ENCODE peak calls at places on chromosomes 5 and 9, in seven cellular contexts. W, M, I, X, B, G and J are unnamed samples.

GRCh38 chr5:95841914-95842812 is 19.6 kb upstream of the GLRX start:
- DNase-seq in X (peak; percentile 95), M (peak; percentile 36), B (no peak), W (no peak), I (peak; percentile 69), G (no peak), J (peak; percentile 86)

GRCh38 chr5:62780888-62781287 is 202.3 kb downstream of the LRRC70 start:
- DNase-seq in G (no peak), M (no peak), I (no peak), X (no peak), B (no peak), W (no peak), J (no peak)

GRCh38 chr9:133762488-133763271 is 24.5 kb upstream of the SARDH start:
- DNase-seq in X (no peak), I (no peak), W (no peak), B (no peak), G (no peak), M (no peak), J (no peak)

GRCh38 chr9:132814937-132815336 is 63.1 kb downstream of the AK8 start:
- DNase-seq in M (no peak), B (no peak), I (no peak), G (no peak), X (no peak), W (no peak), J (no peak)

GRCh38 chr5:168747987-168748777 is 169.0 kb upstream of the PANK3 start:
- DNase-seq in W (peak; percentile 16), B (peak; percentile 54), I (peak; percentile 13), G (peak; percentile 59), X (peak; percentile 58), M (peak; percentile 39), J (no peak)

GRCh38 chr5:109324941-109325340 is 84.8 kb downstream of the PJA2 start:
- DNase-seq in W (no peak), B (no peak), G (no peak), I (no peak), M (no peak), X (no peak), J (no peak)

GRCh38 chr5:161960314-161960713 is 107.3 kb upstream of the GABRG2 start:
- DNase-seq in M (no peak), X (no peak), I (no peak), B (no peak), G (no peak), W (no peak), J (no peak)

GRCh38 chr9:132141364-132141947 is 20.4 kb upstream of the NTNG2 start:
- DNase-seq in I (peak; percentile 50), W (peak; percentile 20), M (peak; percentile 29), B (no peak), G (no peak), X (no peak), J (no peak)

GRCh38 chr5:137254695-137255094 is 244.4 kb downstream of the SPOCK1 start:
- DNase-seq in W (no peak), M (no peak), X (no peak), G (no peak), B (no peak), I (no peak), J (no peak)

GRCh38 chr9:38066167-38066906 is 2.7 kb downstream of the SHB start:
- DNase-seq in G (no peak), X (peak; percentile 46), B (no peak), M (no peak), I (peak; percentile 18), W (peak; percentile 42), J (no peak)

GRCh38 chr9:21037278-21037677 is 5.8 kb upstream of the HACD4 start:
- DNase-seq in W (no peak), G (no peak), I (no peak), X (no peak), B (no peak), M (no peak), J (no peak)

GRCh38 chr9:71929791-71930440 is 18.5 kb downstream of the C9orf85 start:
- DNase-seq in M (no peak), G (no peak), I (peak; percentile 64), X (no peak), W (no peak), B (no peak), J (no peak)

GRCh38 chr5:2577637-2578036 is 173.8 kb downstream of the IRX2 start:
- DNase-seq in M (no peak), I (no peak), B (no peak), G (no peak), W (no peak), X (no peak), J (no peak)

GRCh38 chr9:5625916-5626315 is 3.0 kb upstream of the RIC1 start:
- DNase-seq in X (no peak), I (no peak), G (no peak), B (no peak), W (no peak), M (no peak), J (no peak)

GRCh38 chr5:116859666-116860320 is 285.2 kb upstream of the SEMA6A start:
- DNase-seq in X (peak; percentile 35), M (no peak), G (no peak), I (no peak), W (no peak), B (no peak), J (no peak)

GRCh38 chr5:35987776-35988175 is 3.4 kb downstream of the UGT3A1 start:
- DNase-seq in I (no peak), X (no peak), G (no peak), B (no peak), W (no peak), M (no peak), J (no peak)

GRCh38 chr5:65055938-65056337 is 287.2 kb downstream of the CWC27 start:
- DNase-seq in M (no peak), I (no peak), G (no peak), W (no peak), B (no peak), X (no peak), J (no peak)

GRCh38 chr5:99948850-99949249 is 586.3 kb upstream of the FAM174A start:
- DNase-seq in B (no peak), G (no peak), M (no peak), X (no peak), I (no peak), W (no peak), J (no peak)

GRCh38 chr9:137731216-137731946 is 112.6 kb downstream of the EHMT1 start:
- DNase-seq in I (no peak), G (no peak), W (no peak), M (no peak), B (no peak), X (no peak), J (no peak)

GRCh38 chr9:100700689-100701318 is 122.9 kb downstream of the CAVIN4 start:
- DNase-seq in W (peak; percentile 34), B (no peak), I (no peak), G (peak; percentile 3), M (peak; percentile 10), X (peak; percentile 48), J (no peak)

GRCh38 chr9:8783999-8784398 is 984.4 kb upstream of the DMAC1 start:
- DNase-seq in X (no peak), G (no peak), I (no peak), M (no peak), W (no peak), B (no peak), J (no peak)

GRCh38 chr5:151155149-151155776 is 2.3 kb downstream of the ANXA6 start:
- DNase-seq in W (peak; percentile 33), B (no peak), I (peak; percentile 61), M (peak; percentile 48), G (peak; percentile 53), X (no peak), J (no peak)

GRCh38 chr9:131260751-131261452 is 15.4 kb downstream of the FAM78A start:
- DNase-seq in M (no peak), W (no peak), G (no peak), I (no peak), X (no peak), B (no peak), J (no peak)

GRCh38 chr5:160083012-160083436 is 36.2 kb downstream of the PWWP2A start:
- DNase-seq in M (peak; percentile 89), I (peak; percentile 93), B (no peak), X (peak; percentile 61), W (peak; percentile 20), G (no peak), J (no peak)

GRCh38 chr9:104810421-104811339 is 46.8 kb downstream of the NIPSNAP3B start:
- DNase-seq in G (no peak), X (peak; percentile 78), B (no peak), M (peak; percentile 76), I (peak; percentile 63), W (no peak), J (no peak)

GRCh38 chr5:93311825-93312224 is 269.2 kb downstream of the NR2F1-AS1 start:
- DNase-seq in G (no peak), M (no peak), W (no peak), B (no peak), X (no peak), I (no peak), J (no peak)

GRCh38 chr5:149452665-149453617 is 73.8 kb upstream of the IL17B start:
- DNase-seq in X (peak; percentile 80), W (no peak), G (no peak), I (peak; percentile 92), M (peak; percentile 85), B (no peak), J (peak; percentile 95)